ENCODE peak calls at places on chromosomes 2 and 18, in eight cellular contexts. K is NCI-H2107; X is HCT116; U is stimulated activated CD8-positive, alpha-beta memory T cell treated with anti-CD3 and anti-CD28 coated beads, Interleukin-7, amount 100 ng/mL, for 1 hour; L is GDM1; G is B cell; H is spleen; N is left kidney. A is an unnamed sample.

GRCh38 chr18:10234912-10235439 is 219.5 kb upstream of the APCDD1 start:
- DNase-seq in K (no peak), X (no peak), U (no peak), L (no peak), G (no peak), H (no peak), N (peak; percentile 66), A (no peak)

GRCh38 chr2:227347117-227347516 is 22.1 kb downstream of the MFF start:
- DNase-seq in K (no peak), X (no peak), U (no peak), L (no peak), G (no peak), H (no peak), N (peak; percentile 69), A (no peak)

GRCh38 chr18:31976242-31976641 is 33.3 kb upstream of the TRAPPC8 start:
- DNase-seq in K (no peak), X (no peak), U (no peak), L (no peak), G (no peak), H (no peak), N (peak; percentile 40), A (no peak)

GRCh38 chr18:61581578-61582204 is 248.5 kb downstream of the CDH20 start:
- DNase-seq in K (peak; percentile 13), X (peak; percentile 22), U (peak; percentile 50), L (peak; percentile 11), G (no peak), H (peak; percentile 88), N (peak; percentile 91), A (no peak)

GRCh38 chr2:99397251-99397920 is 60.2 kb downstream of the EIF5B start:
- DNase-seq in K (no peak), X (no peak), U (no peak), L (no peak), G (no peak), H (no peak), N (no peak), A (no peak)

GRCh38 chr2:12119841-12120240 is 373.4 kb downstream of the LPIN1 start:
- DNase-seq in K (no peak), X (no peak), U (no peak), L (no peak), G (no peak), H (no peak), N (no peak), A (no peak)

GRCh38 chr18:48950536-48951447 is at the start of gene SMAD7:
- DNase-seq in K (no peak), X (no peak), U (no peak), L (no peak), G (no peak), H (no peak), N (peak; percentile 79), A (no peak)

GRCh38 chr18:59459352-59460059 is 100.4 kb upstream of the LMAN1 start:
- DNase-seq in K (peak; percentile 33), X (peak; percentile 10), U (no peak), L (no peak), G (no peak), H (no peak), N (peak; percentile 68), A (no peak)

GRCh38 chr2:36734304-36734703 is 37.8 kb downstream of the VIT start:
- DNase-seq in K (no peak), X (no peak), U (no peak), L (no peak), G (no peak), H (no peak), N (no peak), A (no peak)

GRCh38 chr18:28115149-28115550 is 61.8 kb downstream of the CDH2 start:
- DNase-seq in K (no peak), X (no peak), U (no peak), L (no peak), G (no peak), H (no peak), N (no peak), A (no peak)

GRCh38 chr2:107325983-107326786 is 440.2 kb upstream of the ST6GAL2 start:
- DNase-seq in K (no peak), X (no peak), U (no peak), L (no peak), G (no peak), H (no peak), N (peak; percentile 20), A (no peak)

GRCh38 chr2:186307871-186308270 is 178.2 kb upstream of the ZC3H15 start:
- DNase-seq in K (no peak), X (no peak), U (no peak), L (no peak), G (no peak), H (no peak), N (no peak), A (no peak)

GRCh38 chr2:121185571-121186074 is 99.4 kb downstream of the TFCP2L1 start:
- DNase-seq in K (peak; percentile 63), X (peak; percentile 8), U (no peak), L (no peak), G (no peak), H (no peak), N (no peak), A (no peak)

GRCh38 chr18:50143295-50143694 is 51.7 kb downstream of the MYO5B start:
- DNase-seq in K (no peak), X (no peak), U (no peak), L (no peak), G (no peak), H (no peak), N (no peak), A (no peak)

GRCh38 chr18:76449110-76449453 is 46.0 kb downstream of the ZNF516 start:
- DNase-seq in K (no peak), X (no peak), U (no peak), L (no peak), G (peak; percentile 17), H (peak; percentile 70), N (no peak), A (no peak)

GRCh38 chr18:23970161-23971153 is 44.1 kb upstream of the TTC39C start:
- DNase-seq in K (no peak), X (no peak), U (peak; percentile 21), L (no peak), G (peak; percentile 81), H (no peak), N (no peak), A (no peak)

GRCh38 chr2:202588647-202589581 is 45.9 kb upstream of the FAM117B start:
- DNase-seq in K (peak; percentile 61), X (peak; percentile 64), U (peak; percentile 17), L (peak; percentile 60), G (peak; percentile 80), H (peak; percentile 84), N (peak; percentile 92), A (peak; percentile 63)

GRCh38 chr2:120694034-120694433 is 41.6 kb upstream of the GLI2 start:
- DNase-seq in K (no peak), X (no peak), U (no peak), L (no peak), G (no peak), H (no peak), N (no peak), A (no peak)

GRCh38 chr18:37534627-37535026 is 31.0 kb downstream of the CELF4 start:
- DNase-seq in K (no peak), X (no peak), U (no peak), L (no peak), G (no peak), H (no peak), N (no peak), A (no peak)

GRCh38 chr2:190469770-190470169 is 61.6 kb downstream of the MFSD6 start:
- DNase-seq in K (peak; percentile 64), X (peak; percentile 56), U (no peak), L (peak; percentile 6), G (no peak), H (no peak), N (peak; percentile 65), A (peak; percentile 50)

GRCh38 chr2:65435625-65436168 is 3.3 kb upstream of the SPRED2 start:
- DNase-seq in K (peak; percentile 9), X (peak; percentile 66), U (no peak), L (peak; percentile 72), G (no peak), H (peak; percentile 91), N (peak; percentile 96), A (peak; percentile 67)

GRCh38 chr2:25529034-25529433 is 144.3 kb downstream of the DTNB start:
- DNase-seq in K (no peak), X (no peak), U (no peak), L (no peak), G (no peak), H (no peak), N (no peak), A (no peak)

GRCh38 chr2:84938194-84938879 is 32.6 kb upstream of the KCMF1 start:
- DNase-seq in K (no peak), X (peak; percentile 45), U (no peak), L (no peak), G (no peak), H (peak; percentile 54), N (no peak), A (no peak)

GRCh38 chr2:174635747-174636399 is 38.3 kb upstream of the WIPF1 start:
- DNase-seq in K (no peak), X (no peak), U (no peak), L (no peak), G (no peak), H (no peak), N (no peak), A (no peak)

GRCh38 chr2:132883430-132883829 is 213.4 kb upstream of the LYPD1 start:
- DNase-seq in K (no peak), X (no peak), U (no peak), L (no peak), G (no peak), H (no peak), N (peak; percentile 4), A (no peak)

GRCh38 chr2:57892920-57893319 is 153.7 kb upstream of the VRK2 start:
- DNase-seq in K (no peak), X (no peak), U (no peak), L (no peak), G (no peak), H (no peak), N (no peak), A (no peak)

GRCh38 chr18:48756511-48757226 is 194.1 kb downstream of the SMAD7 start:
- DNase-seq in K (no peak), X (no peak), U (no peak), L (no peak), G (no peak), H (no peak), N (no peak), A (no peak)

GRCh38 chr2:37585295-37585908 is 86.0 kb downstream of the CDC42EP3 start:
- DNase-seq in K (no peak), X (no peak), U (no peak), L (no peak), G (no peak), H (no peak), N (peak; percentile 80), A (no peak)

GRCh38 chr2:149166958-149167810 is 128.7 kb downstream of the LYPD6B start:
- DNase-seq in K (no peak), X (peak; percentile 10), U (peak; percentile 6), L (no peak), G (no peak), H (no peak), N (peak; percentile 72), A (peak; percentile 58)

GRCh38 chr18:74524097-74524496 is 10.2 kb upstream of the CNDP1 start:
- DNase-seq in K (peak; percentile 79), X (no peak), U (no peak), L (peak; percentile 74), G (no peak), H (peak; percentile 73), N (peak; percentile 75), A (no peak)

GRCh38 chr2:85398426-85399182 is 11.6 kb downstream of the CAPG start:
- DNase-seq in K (no peak), X (no peak), U (no peak), L (no peak), G (no peak), H (peak; percentile 59), N (no peak), A (no peak)

GRCh38 chr2:120963997-120964396 is 228.3 kb downstream of the GLI2 start:
- DNase-seq in K (no peak), X (no peak), U (no peak), L (no peak), G (no peak), H (no peak), N (no peak), A (no peak)

A was measured in CD14-positive monocyte.